ENCODE peak calls at places on chromosomes 16 and 17, in seven cellular contexts. Z is H1, K is HCT116, J is A549, V is K562, D is HepG2, F is GM12878. M is an unnamed sample.

GRCh38 chr17:31834448-31834847 is 24.6 kb downstream of the COPRS start:
- DNase-seq in Z (no peak), D (no peak), J (no peak), F (peak; percentile 46), K (no peak), V (no peak), M (peak; percentile 59)

GRCh38 chr16:66457888-66458287 is 30.8 kb downstream of the BEAN1 start:
- DNase-seq in J (peak; percentile 20), V (no peak), Z (no peak), D (no peak), F (no peak), K (no peak), M (no peak)

GRCh38 chr16:84369938-84370627 is 1.7 kb downstream of the ATP2C2 start:
- DNase-seq in K (no peak), F (no peak), Z (no peak), D (no peak), J (no peak), V (no peak), M (peak; percentile 40)

GRCh38 chr17:17919169-17920107 is 52.8 kb downstream of the TOM1L2 start:
- DNase-seq in D (peak; percentile 75), V (peak; percentile 63), Z (no peak), K (peak; percentile 54), F (peak; percentile 39), J (peak; percentile 86), M (peak; percentile 88)

GRCh38 chr16:55641430-55642056 is 14.2 kb upstream of the SLC6A2 start:
- DNase-seq in Z (no peak), K (no peak), V (no peak), D (peak; percentile 42), J (no peak), F (no peak), M (no peak)

GRCh38 chr16:65415460-65415859 is 293.6 kb upstream of the CDH11 start:
- DNase-seq in D (no peak), K (no peak), V (no peak), J (no peak), Z (no peak), F (no peak), M (no peak)

GRCh38 chr17:64174686-64175456 is 44.9 kb upstream of the ERN1 start:
- DNase-seq in F (no peak), J (no peak), Z (no peak), V (no peak), D (no peak), K (no peak), M (peak; percentile 81)

GRCh38 chr16:31242197-31242596 is 17.6 kb upstream of the ITGAM start:
- DNase-seq in Z (no peak), V (no peak), F (no peak), D (no peak), J (no peak), K (no peak), M (no peak)

GRCh38 chr16:15672514-15673167 is 22.6 kb downstream of the NDE1 start:
- DNase-seq in V (no peak), F (no peak), K (no peak), D (peak; percentile 100), J (peak; percentile 90), Z (no peak), M (peak; percentile 97)

DNA sequence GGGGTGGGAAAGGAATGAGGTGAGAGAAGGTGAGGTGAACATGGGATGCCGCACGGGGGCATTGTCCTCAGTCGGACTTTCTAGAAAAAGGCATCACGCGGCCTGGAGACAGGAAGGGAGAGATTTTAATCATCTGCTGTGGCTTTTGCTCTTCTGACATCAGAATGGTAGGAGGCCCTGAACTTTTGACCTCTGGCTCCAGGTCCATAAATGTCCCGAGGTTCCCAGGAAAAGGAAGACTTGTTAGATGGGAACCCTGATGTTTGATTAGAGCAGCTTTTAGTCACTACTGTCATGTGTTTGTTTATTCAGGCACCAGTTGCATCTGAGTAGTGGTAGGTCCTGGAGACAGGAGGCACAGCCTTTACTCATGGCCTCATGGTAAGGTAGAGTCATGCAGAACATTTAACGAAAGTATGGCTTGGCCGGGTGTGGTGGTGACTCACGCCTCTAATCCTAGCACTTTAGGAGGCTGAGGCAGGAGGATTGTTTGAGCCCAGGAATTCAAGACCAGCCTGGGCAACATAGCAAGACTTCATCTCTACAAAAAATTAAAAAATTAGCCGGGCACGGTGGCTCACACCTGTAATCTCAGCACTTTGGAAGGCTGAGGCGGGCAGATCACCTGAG is 203.1 kb downstream of the MSI2 start:
- DNase-seq in D (peak; percentile 100), Z (no peak), V (peak; percentile 56), K (peak; percentile 78), F (no peak), J (peak; percentile 93), M (no peak)
- TF ChIP-seq CTCF in D (peak; percentile 81), Z (no peak), V (peak; percentile 67), K (peak; percentile 39), F (peak; percentile 46), J (peak; percentile 43), M (no peak)

GRCh38 chr16:81929841-81930240 is 81.4 kb downstream of the SDR42E1 start:
- DNase-seq in J (no peak), K (no peak), V (no peak), F (no peak), Z (no peak), D (no peak), M (no peak)

GRCh38 chr16:81928975-81929374 is 82.3 kb downstream of the SDR42E1 start:
- DNase-seq in V (peak; percentile 56), Z (no peak), J (no peak), K (no peak), F (no peak), D (no peak), M (peak; percentile 46)

GRCh38 chr16:81923296-81923695 is 88.0 kb downstream of the SDR42E1 start:
- DNase-seq in D (no peak), Z (no peak), J (no peak), K (no peak), V (no peak), F (no peak), M (no peak)

GRCh38 chr16:81927561-81928185 is 83.6 kb downstream of the SDR42E1 start:
- DNase-seq in D (no peak), V (no peak), K (no peak), Z (no peak), J (no peak), F (no peak), M (no peak)

DNA sequence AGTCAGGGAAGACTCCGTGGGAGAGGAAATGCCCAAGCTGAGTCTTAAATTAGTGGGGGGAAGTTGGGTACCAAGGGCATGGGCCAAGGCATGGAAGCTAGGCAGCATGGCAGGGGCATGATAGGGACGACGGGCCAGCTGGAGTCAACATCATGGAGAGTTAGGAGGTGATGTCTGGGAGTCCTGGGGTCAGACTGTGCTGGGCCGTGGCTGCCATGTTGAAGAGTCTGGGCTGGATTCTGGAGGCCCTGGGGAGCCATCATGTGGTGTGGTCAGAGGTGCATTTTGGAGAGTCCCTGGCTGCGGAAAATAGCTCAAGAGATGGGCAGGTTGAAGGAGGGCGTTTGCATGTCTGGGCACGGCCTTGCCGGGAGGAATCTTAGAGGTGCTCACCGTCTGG is 85.2 kb downstream of the SDR42E1 start:
- DNase-seq in F (no peak), K (no peak), D (no peak), V (no peak), J (no peak), Z (no peak), M (no peak)
- TF ChIP-seq POLR2A in F (peak; percentile 62), K (no peak), D (no peak), V (no peak), J (no peak), Z (no peak), M (no peak)

GRCh38 chr16:89246903-89247733 is 29.6 kb downstream of the ZNF778 start:
- DNase-seq in K (peak; percentile 68), D (peak; percentile 85), F (peak; percentile 11), Z (peak; percentile 62), J (peak; percentile 91), V (peak; percentile 100), M (peak; percentile 86)

GRCh38 chr16:89243664-89244063 is 26.2 kb downstream of the ZNF778 start:
- DNase-seq in F (no peak), V (no peak), J (no peak), D (no peak), K (no peak), Z (no peak), M (no peak)

GRCh38 chr16:89248196-89249005 is 30.9 kb downstream of the ZNF778 start:
- DNase-seq in V (no peak), K (no peak), F (no peak), D (no peak), J (no peak), Z (no peak), M (no peak)

GRCh38 chr16:89244754-89245153 is 27.3 kb downstream of the ZNF778 start:
- DNase-seq in V (no peak), J (no peak), D (no peak), Z (no peak), F (no peak), K (no peak), M (no peak)

GRCh38 chr16:89246383-89246902 is 28.9 kb downstream of the ZNF778 start:
- DNase-seq in Z (no peak), V (no peak), J (no peak), K (no peak), D (peak; percentile 80), F (no peak), M (no peak)
- TF ChIP-seq MAX in Z (no peak), V (no peak), J (peak; percentile 2), K (no peak), D (peak; percentile 87), F (no peak), M (no peak)

GRCh38 chr16:82630688-82631087 is 3.9 kb downstream of the CDH13 start:
- DNase-seq in F (no peak), K (no peak), D (no peak), J (no peak), Z (no peak), V (no peak), M (no peak)
- TF ChIP-seq CTCF in F (no peak), K (no peak), D (no peak), J (peak; percentile 26), Z (no peak), V (no peak), M (peak; percentile 6)

GRCh38 chr16:87968541-87968940 is 17.3 kb downstream of the BANP start:
- DNase-seq in J (no peak), D (no peak), F (no peak), V (no peak), K (no peak), Z (no peak), M (no peak)
- TF ChIP-seq POLR2A in J (no peak), D (no peak), F (no peak), V (no peak), K (no peak), Z (no peak), M (no peak)

DNA sequence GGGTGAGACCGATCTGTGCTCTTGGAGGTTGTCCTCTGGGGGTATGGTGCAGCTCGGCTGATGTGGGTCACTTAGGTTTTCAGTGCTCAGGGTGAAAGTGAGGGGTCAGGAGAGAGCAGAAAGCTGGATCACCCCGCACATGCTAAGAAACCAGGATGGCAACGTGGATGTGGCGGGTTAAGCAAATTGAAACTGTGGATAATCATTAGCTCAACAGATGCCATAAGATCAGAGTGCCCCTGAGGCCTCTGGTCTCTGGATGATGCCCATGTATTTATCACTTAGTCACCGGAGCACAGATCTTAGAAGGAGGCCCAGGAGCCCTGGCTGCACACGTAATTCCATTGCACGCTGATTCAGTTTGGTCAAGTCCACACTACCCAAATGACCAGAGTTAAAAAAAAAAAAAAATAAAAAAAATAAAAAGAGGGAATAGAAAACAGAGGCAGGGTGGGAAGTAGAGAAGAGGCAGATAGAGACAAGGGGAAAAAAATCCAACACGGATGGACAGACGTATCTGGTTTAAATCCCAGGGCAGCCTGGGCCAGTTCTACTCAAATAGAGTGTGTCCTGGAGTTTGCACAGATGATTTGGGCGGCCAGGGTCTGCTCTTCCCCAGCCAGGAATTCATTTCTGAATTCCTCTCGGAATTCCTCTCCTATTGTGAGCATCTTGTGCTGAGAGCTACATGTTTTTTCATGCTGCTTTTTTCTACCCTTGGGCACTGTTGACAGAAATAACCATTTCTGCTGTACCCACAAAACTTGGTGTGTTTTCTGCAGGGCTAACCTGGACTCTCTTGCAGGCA is 378.3 kb downstream of the CPPED1 start:
- DNase-seq in D (peak; percentile 87), F (no peak), J (peak; percentile 69), Z (no peak), V (no peak), K (no peak), M (no peak)
- TF ChIP-seq MAX in D (peak; percentile 82), F (no peak), J (peak; percentile 41), Z (no peak), V (no peak), K (no peak), M (no peak)